ENCODE peak calls at places on chromosome 19, in eight cellular contexts. One of them, this sample, is unnamed.

GRCh38 chr19:54137913-54138776 is 583 bp downstream of the CNOT3 start:
- DNase-seq in left lung: peak; percentile 88
- DNase-seq in fibroblast of lung: no peak
- DNase-seq in IMR-90: no peak
- DNase-seq in GM23338: peak; percentile 47
- DNase-seq in CD4-positive, CD25-positive, alpha-beta regulatory T cell: no peak
- DNase-seq in lung: no peak
- DNase-seq in heart left ventricle: no peak
- DNase-seq in this sample: peak; percentile 30

GRCh38 chr19:35856546-35857149 is at the start of gene KIRREL2:
- DNase-seq in left lung: peak; percentile 84
- DNase-seq in fibroblast of lung: no peak
- DNase-seq in IMR-90: no peak
- DNase-seq in GM23338: peak; percentile 83
- DNase-seq in CD4-positive, CD25-positive, alpha-beta regulatory T cell: no peak
- DNase-seq in lung: no peak
- DNase-seq in heart left ventricle: no peak
- DNase-seq in this sample: no peak

GRCh38 chr19:2774953-2775555 is 8.0 kb downstream of the SGTA start:
- DNase-seq in left lung: no peak
- DNase-seq in fibroblast of lung: no peak
- DNase-seq in IMR-90: no peak
- DNase-seq in GM23338: no peak
- DNase-seq in CD4-positive, CD25-positive, alpha-beta regulatory T cell: no peak
- DNase-seq in lung: no peak
- DNase-seq in heart left ventricle: no peak
- DNase-seq in this sample: no peak

GRCh38 chr19:14434543-14435319 is 1.6 kb downstream of the PKN1 start:
- DNase-seq in left lung: peak; percentile 84
- DNase-seq in fibroblast of lung: peak; percentile 68
- DNase-seq in IMR-90: peak; percentile 72
- DNase-seq in GM23338: no peak
- DNase-seq in CD4-positive, CD25-positive, alpha-beta regulatory T cell: no peak
- DNase-seq in lung: peak; percentile 66
- DNase-seq in heart left ventricle: peak; percentile 85
- DNase-seq in this sample: no peak

GRCh38 chr19:55674841-55675660 is at the start of gene EPN1:
- DNase-seq in left lung: peak; percentile 99
- DNase-seq in fibroblast of lung: peak; percentile 96
- DNase-seq in IMR-90: peak; percentile 96
- DNase-seq in GM23338: peak; percentile 99
- DNase-seq in CD4-positive, CD25-positive, alpha-beta regulatory T cell: peak; percentile 97
- DNase-seq in lung: peak; percentile 96
- DNase-seq in heart left ventricle: peak; percentile 98
- DNase-seq in this sample: peak; percentile 97

GRCh38 chr19:55283548-55284393 is at the start of gene BRSK1:
- DNase-seq in left lung: no peak
- DNase-seq in fibroblast of lung: peak; percentile 65
- DNase-seq in IMR-90: peak; percentile 61
- DNase-seq in GM23338: peak; percentile 95
- DNase-seq in CD4-positive, CD25-positive, alpha-beta regulatory T cell: peak; percentile 26
- DNase-seq in lung: no peak
- DNase-seq in heart left ventricle: peak; percentile 59
- DNase-seq in this sample: no peak

GRCh38 chr19:5832049-5832448 is 7.5 kb downstream of the FUT6 start:
- DNase-seq in left lung: no peak
- DNase-seq in fibroblast of lung: no peak
- DNase-seq in IMR-90: no peak
- DNase-seq in GM23338: no peak
- DNase-seq in CD4-positive, CD25-positive, alpha-beta regulatory T cell: no peak
- DNase-seq in lung: no peak
- DNase-seq in heart left ventricle: no peak
- DNase-seq in this sample: no peak

GRCh38 chr19:11264452-11265176 is 2.3 kb upstream of the DOCK6 start:
- DNase-seq in left lung: peak; percentile 89
- DNase-seq in fibroblast of lung: no peak
- DNase-seq in IMR-90: no peak
- DNase-seq in GM23338: peak; percentile 70
- DNase-seq in CD4-positive, CD25-positive, alpha-beta regulatory T cell: no peak
- DNase-seq in lung: peak; percentile 89
- DNase-seq in heart left ventricle: peak; percentile 70
- DNase-seq in this sample: no peak

GRCh38 chr19:19570561-19570960 is 32.5 kb downstream of the CILP2 start:
- DNase-seq in left lung: no peak
- DNase-seq in fibroblast of lung: no peak
- DNase-seq in IMR-90: no peak
- DNase-seq in GM23338: no peak
- DNase-seq in CD4-positive, CD25-positive, alpha-beta regulatory T cell: no peak
- DNase-seq in lung: no peak
- DNase-seq in heart left ventricle: no peak
- DNase-seq in this sample: no peak

GRCh38 chr19:31980851-31981250 is 364.6 kb upstream of the ZNF507 start:
- DNase-seq in left lung: no peak
- DNase-seq in fibroblast of lung: no peak
- DNase-seq in IMR-90: no peak
- DNase-seq in GM23338: no peak
- DNase-seq in CD4-positive, CD25-positive, alpha-beta regulatory T cell: no peak
- DNase-seq in lung: no peak
- DNase-seq in heart left ventricle: no peak
- DNase-seq in this sample: no peak

GRCh38 chr19:53045536-53045935 is 996 bp downstream of the ERVV-2 start:
- DNase-seq in left lung: no peak
- DNase-seq in fibroblast of lung: no peak
- DNase-seq in IMR-90: no peak
- DNase-seq in GM23338: no peak
- DNase-seq in CD4-positive, CD25-positive, alpha-beta regulatory T cell: no peak
- DNase-seq in lung: no peak
- DNase-seq in heart left ventricle: no peak
- DNase-seq in this sample: no peak

GRCh38 chr19:53101518-53101917 is 1.7 kb downstream of the ZNF160 start:
- DNase-seq in left lung: no peak
- DNase-seq in fibroblast of lung: no peak
- DNase-seq in IMR-90: peak; percentile 12
- DNase-seq in GM23338: peak; percentile 21
- DNase-seq in CD4-positive, CD25-positive, alpha-beta regulatory T cell: no peak
- DNase-seq in lung: no peak
- DNase-seq in heart left ventricle: no peak
- DNase-seq in this sample: no peak

GRCh38 chr19:34269968-34270621 is 15.7 kb downstream of the GARRE1 start:
- DNase-seq in left lung: no peak
- DNase-seq in fibroblast of lung: peak; percentile 49
- DNase-seq in IMR-90: peak; percentile 66
- DNase-seq in GM23338: peak; percentile 69
- DNase-seq in CD4-positive, CD25-positive, alpha-beta regulatory T cell: peak; percentile 86
- DNase-seq in lung: peak; percentile 49
- DNase-seq in heart left ventricle: peak; percentile 71
- DNase-seq in this sample: peak; percentile 69

GRCh38 chr19:14615628-14616027 is 32.7 kb downstream of the CLEC17A start:
- DNase-seq in left lung: no peak
- DNase-seq in fibroblast of lung: no peak
- DNase-seq in IMR-90: no peak
- DNase-seq in GM23338: no peak
- DNase-seq in CD4-positive, CD25-positive, alpha-beta regulatory T cell: no peak
- DNase-seq in lung: no peak
- DNase-seq in heart left ventricle: no peak
- DNase-seq in this sample: no peak

DNA sequence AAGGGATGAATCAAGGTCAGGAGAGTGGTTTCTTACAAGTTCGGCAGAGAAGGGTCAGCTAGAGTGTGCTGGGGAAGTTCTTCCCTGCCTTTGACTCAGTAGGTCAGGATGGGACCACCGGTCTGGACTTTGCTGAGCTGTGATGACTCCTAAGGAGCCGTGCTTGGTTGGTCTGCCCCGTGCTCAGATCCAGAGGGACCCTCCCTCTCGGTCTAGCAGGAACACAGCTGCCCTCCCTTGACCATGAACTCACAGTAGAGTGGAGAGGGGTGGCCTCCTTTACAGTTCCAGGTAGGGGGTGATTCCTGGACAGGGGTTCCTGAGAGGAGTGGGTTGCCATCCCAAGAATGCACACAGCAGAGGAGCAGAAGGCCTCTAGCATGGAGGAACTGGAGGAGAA is 4.3 kb downstream of the RPS19 start:
- DNase-seq in left lung: no peak
- DNase-seq in fibroblast of lung: no peak
- DNase-seq in IMR-90: no peak
- DNase-seq in GM23338: no peak
- DNase-seq in CD4-positive, CD25-positive, alpha-beta regulatory T cell: no peak
- DNase-seq in lung: no peak
- DNase-seq in heart left ventricle: no peak
- DNase-seq in this sample: no peak
- H3K27ac ChIP-seq in left lung: no peak overlapping the region
- H3K27ac ChIP-seq in fibroblast of lung: no peak overlapping the region
- H3K27ac ChIP-seq in IMR-90: no peak overlapping the region
- H3K27ac ChIP-seq in GM23338: peak overlapping the region; percentile 98
- H3K27ac ChIP-seq in CD4-positive, CD25-positive, alpha-beta regulatory T cell: no peak overlapping the region
- H3K27ac ChIP-seq in lung: no peak overlapping the region
- H3K27ac ChIP-seq in heart left ventricle: no peak overlapping the region
- H3K27ac ChIP-seq in this sample: peak overlapping the region; percentile 23

GRCh38 chr19:49157445-49158224 is at the start of gene TRPM4:
- DNase-seq in left lung: peak; percentile 95
- DNase-seq in fibroblast of lung: peak; percentile 67
- DNase-seq in IMR-90: peak; percentile 61
- DNase-seq in GM23338: peak; percentile 97
- DNase-seq in CD4-positive, CD25-positive, alpha-beta regulatory T cell: no peak
- DNase-seq in lung: peak; percentile 92
- DNase-seq in heart left ventricle: peak; percentile 97
- DNase-seq in this sample: no peak

GRCh38 chr19:49165865-49166301 is 8.3 kb downstream of the TRPM4 start:
- DNase-seq in left lung: no peak
- DNase-seq in fibroblast of lung: no peak
- DNase-seq in IMR-90: no peak
- DNase-seq in GM23338: peak; percentile 48
- DNase-seq in CD4-positive, CD25-positive, alpha-beta regulatory T cell: no peak
- DNase-seq in lung: no peak
- DNase-seq in heart left ventricle: no peak
- DNase-seq in this sample: no peak

GRCh38 chr19:49165111-49165750 is 7.6 kb downstream of the TRPM4 start:
- DNase-seq in left lung: no peak
- DNase-seq in fibroblast of lung: no peak
- DNase-seq in IMR-90: no peak
- DNase-seq in GM23338: peak; percentile 29
- DNase-seq in CD4-positive, CD25-positive, alpha-beta regulatory T cell: no peak
- DNase-seq in lung: no peak
- DNase-seq in heart left ventricle: peak; percentile 81
- DNase-seq in this sample: no peak

GRCh38 chr19:49160450-49161189 is 3.0 kb downstream of the TRPM4 start:
- DNase-seq in left lung: no peak
- DNase-seq in fibroblast of lung: no peak
- DNase-seq in IMR-90: no peak
- DNase-seq in GM23338: no peak
- DNase-seq in CD4-positive, CD25-positive, alpha-beta regulatory T cell: no peak
- DNase-seq in lung: no peak
- DNase-seq in heart left ventricle: no peak
- DNase-seq in this sample: no peak

GRCh38 chr19:49161987-49162386 is 4.4 kb downstream of the TRPM4 start:
- DNase-seq in left lung: no peak
- DNase-seq in fibroblast of lung: no peak
- DNase-seq in IMR-90: peak; percentile 63
- DNase-seq in GM23338: no peak
- DNase-seq in CD4-positive, CD25-positive, alpha-beta regulatory T cell: no peak
- DNase-seq in lung: no peak
- DNase-seq in heart left ventricle: no peak
- DNase-seq in this sample: no peak
- H3K4me1 ChIP-seq in left lung: peaks cover 20% of the 10 kb centered on the region
- H3K4me1 ChIP-seq in fibroblast of lung: peaks cover 5% of the 10 kb centered on the region
- H3K4me1 ChIP-seq in IMR-90: peaks cover 2% of the 10 kb centered on the region
- H3K4me1 ChIP-seq in GM23338: peaks cover 7% of the 10 kb centered on the region
- H3K4me1 ChIP-seq in CD4-positive, CD25-positive, alpha-beta regulatory T cell: peaks cover 7% of the 10 kb centered on the region
- H3K4me1 ChIP-seq in lung: peaks cover 8% of the 10 kb centered on the region
- H3K4me1 ChIP-seq in heart left ventricle: peaks cover 59% of the 10 kb centered on the region
- H3K4me1 ChIP-seq in this sample: no peaks in the 10 kb centered on the region

GRCh38 chr19:12774588-12775555 is at the start of gene HOOK2:
- DNase-seq in left lung: peak; percentile 96
- DNase-seq in fibroblast of lung: no peak
- DNase-seq in IMR-90: no peak
- DNase-seq in GM23338: peak; percentile 97
- DNase-seq in CD4-positive, CD25-positive, alpha-beta regulatory T cell: no peak
- DNase-seq in lung: peak; percentile 96
- DNase-seq in heart left ventricle: peak; percentile 66
- DNase-seq in this sample: peak; percentile 41
- H3K27ac ChIP-seq in left lung: peak within 1 kb of the TSS; percentile 75
- H3K27ac ChIP-seq in fibroblast of lung: peak within 1 kb of the TSS; percentile 62
- H3K27ac ChIP-seq in IMR-90: peak within 1 kb of the TSS; percentile 51
- H3K27ac ChIP-seq in GM23338: peak within 1 kb of the TSS; percentile 88
- H3K27ac ChIP-seq in CD4-positive, CD25-positive, alpha-beta regulatory T cell: peak within 1 kb of the TSS; percentile 74
- H3K27ac ChIP-seq in lung: peak within 1 kb of the TSS; percentile 94
- H3K27ac ChIP-seq in heart left ventricle: peak within 1 kb of the TSS; percentile 91
- H3K27ac ChIP-seq in this sample: peak within 1 kb of the TSS; percentile 71

GRCh38 chr19:16366056-16366432 is 41.4 kb downstream of the KLF2 start:
- DNase-seq in left lung: peak; percentile 17
- DNase-seq in fibroblast of lung: no peak
- DNase-seq in IMR-90: no peak
- DNase-seq in GM23338: no peak
- DNase-seq in CD4-positive, CD25-positive, alpha-beta regulatory T cell: no peak
- DNase-seq in lung: no peak
- DNase-seq in heart left ventricle: peak; percentile 7
- DNase-seq in this sample: no peak

GRCh38 chr19:16363133-16363851 is 38.7 kb downstream of the KLF2 start:
- DNase-seq in left lung: peak; percentile 87
- DNase-seq in fibroblast of lung: no peak
- DNase-seq in IMR-90: no peak
- DNase-seq in GM23338: no peak
- DNase-seq in CD4-positive, CD25-positive, alpha-beta regulatory T cell: no peak
- DNase-seq in lung: peak; percentile 71
- DNase-seq in heart left ventricle: no peak
- DNase-seq in this sample: no peak

GRCh38 chr19:16363852-16364230 is 39.2 kb downstream of the KLF2 start:
- DNase-seq in left lung: peak; percentile 58
- DNase-seq in fibroblast of lung: no peak
- DNase-seq in IMR-90: no peak
- DNase-seq in GM23338: no peak
- DNase-seq in CD4-positive, CD25-positive, alpha-beta regulatory T cell: no peak
- DNase-seq in lung: no peak
- DNase-seq in heart left ventricle: no peak
- DNase-seq in this sample: no peak

GRCh38 chr19:16365300-16365996 is 40.8 kb downstream of the KLF2 start:
- DNase-seq in left lung: peak; percentile 46
- DNase-seq in fibroblast of lung: no peak
- DNase-seq in IMR-90: no peak
- DNase-seq in GM23338: no peak
- DNase-seq in CD4-positive, CD25-positive, alpha-beta regulatory T cell: no peak
- DNase-seq in lung: no peak
- DNase-seq in heart left ventricle: no peak
- DNase-seq in this sample: no peak

DNA sequence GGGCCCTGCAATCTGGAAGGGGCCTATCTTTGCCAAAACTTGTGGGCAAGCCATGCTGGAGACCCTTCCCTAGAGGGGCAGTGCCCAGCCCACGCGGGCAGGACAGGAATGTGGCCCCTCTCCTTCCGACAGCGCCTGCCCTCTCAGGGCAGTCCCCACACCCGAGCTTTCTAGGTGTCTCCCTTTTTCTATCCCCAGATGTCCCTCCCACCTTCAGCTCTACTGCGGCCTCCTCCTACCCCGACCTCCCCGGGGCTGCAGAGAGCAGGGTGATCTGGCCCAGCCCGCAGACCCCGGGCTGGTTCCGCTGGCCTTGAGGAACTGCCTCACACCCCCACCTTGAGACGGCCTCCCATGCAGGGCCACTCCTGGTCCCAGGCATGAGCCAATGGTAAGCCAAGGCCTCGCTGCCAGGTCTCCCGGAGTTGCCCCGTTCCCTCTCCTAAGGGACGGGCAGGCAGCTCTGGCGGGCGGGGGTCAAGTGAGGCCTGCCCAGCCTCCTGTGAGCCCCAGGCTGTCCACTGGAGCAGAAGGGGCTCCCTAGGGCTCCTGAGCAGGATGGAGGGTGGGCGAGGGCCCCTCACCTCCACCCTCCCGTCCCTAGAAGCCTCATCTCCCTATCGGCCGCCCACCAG is 39.7 kb downstream of the KLF2 start:
- DNase-seq in left lung: peak; percentile 55
- DNase-seq in fibroblast of lung: no peak
- DNase-seq in IMR-90: no peak
- DNase-seq in GM23338: no peak
- DNase-seq in CD4-positive, CD25-positive, alpha-beta regulatory T cell: no peak
- DNase-seq in lung: no peak
- DNase-seq in heart left ventricle: no peak
- DNase-seq in this sample: no peak
- H3K4me1 ChIP-seq in left lung: peaks cover 86% of the 10 kb centered on the region
- H3K4me1 ChIP-seq in fibroblast of lung: no peaks in the 10 kb centered on the region
- H3K4me1 ChIP-seq in IMR-90: no peaks in the 10 kb centered on the region
- H3K4me1 ChIP-seq in GM23338: peaks cover 8% of the 10 kb centered on the region
- H3K4me1 ChIP-seq in CD4-positive, CD25-positive, alpha-beta regulatory T cell: peaks cover 98% of the 10 kb centered on the region
- H3K4me1 ChIP-seq in lung: peaks cover 12% of the 10 kb centered on the region
- H3K4me1 ChIP-seq in heart left ventricle: peaks cover 8% of the 10 kb centered on the region
- H3K4me1 ChIP-seq in this sample: peaks cover 86% of the 10 kb centered on the region